ENCODE peak calls at places on chromosomes 6 and 20, in five cellular contexts. One of them, this sample, is unnamed.

GRCh38 chr6:127518212-127518709 is 874 bp downstream of the MTCL3 start:
- DNase-seq in BE2C: peak
- DNase-seq in mucosa of gallbladder: no peak
- DNase-seq in NCI-H1930: no peak
- DNase-seq in effector memory CD8-positive, alpha-beta T cell: no peak
- DNase-seq in this sample: no peak

GRCh38 chr6:44667668-44668390 is 280.3 kb downstream of the CDC5L start:
- DNase-seq in mucosa of gallbladder: no peak
- DNase-seq in BE2C: peak
- DNase-seq in NCI-H1930: no peak
- DNase-seq in effector memory CD8-positive, alpha-beta T cell: no peak
- DNase-seq in this sample: no peak

GRCh38 chr6:169372616-169373015 is 119.0 kb upstream of the THBS2 start:
- DNase-seq in effector memory CD8-positive, alpha-beta T cell: no peak
- DNase-seq in NCI-H1930: no peak
- DNase-seq in mucosa of gallbladder: no peak
- DNase-seq in BE2C: no peak
- DNase-seq in this sample: no peak

GRCh38 chr6:167396659-167397490 is 72.0 kb downstream of the TTLL2 start:
- DNase-seq in mucosa of gallbladder: no peak
- DNase-seq in effector memory CD8-positive, alpha-beta T cell: no peak
- DNase-seq in BE2C: no peak
- DNase-seq in NCI-H1930: no peak
- DNase-seq in this sample: no peak

GRCh38 chr20:61832181-61832580 is 233.5 kb downstream of the TAF4 start:
- DNase-seq in effector memory CD8-positive, alpha-beta T cell: no peak
- DNase-seq in NCI-H1930: no peak
- DNase-seq in mucosa of gallbladder: no peak
- DNase-seq in BE2C: no peak
- DNase-seq in this sample: no peak

GRCh38 chr6:125341460-125341859 is 39.7 kb upstream of the HDDC2 start:
- DNase-seq in BE2C: no peak
- DNase-seq in NCI-H1930: no peak
- DNase-seq in mucosa of gallbladder: no peak
- DNase-seq in effector memory CD8-positive, alpha-beta T cell: no peak
- DNase-seq in this sample: no peak

GRCh38 chr6:16413399-16413798 is 175.0 kb downstream of the GMPR start:
- DNase-seq in NCI-H1930: no peak
- DNase-seq in BE2C: no peak
- DNase-seq in effector memory CD8-positive, alpha-beta T cell: no peak
- DNase-seq in mucosa of gallbladder: no peak
- DNase-seq in this sample: no peak

GRCh38 chr20:35135867-35136586 is 11.1 kb downstream of the EDEM2 start:
- DNase-seq in mucosa of gallbladder: no peak
- DNase-seq in effector memory CD8-positive, alpha-beta T cell: no peak
- DNase-seq in BE2C: no peak
- DNase-seq in NCI-H1930: no peak
- DNase-seq in this sample: no peak

GRCh38 chr20:31633339-31633914 is 4.3 kb upstream of the COX4I2 start:
- DNase-seq in mucosa of gallbladder: no peak
- DNase-seq in effector memory CD8-positive, alpha-beta T cell: no peak
- DNase-seq in BE2C: no peak
- DNase-seq in NCI-H1930: no peak
- DNase-seq in this sample: no peak

GRCh38 chr20:55567826-55568225 is 437.5 kb downstream of the CBLN4 start:
- DNase-seq in BE2C: no peak
- DNase-seq in NCI-H1930: no peak
- DNase-seq in mucosa of gallbladder: no peak
- DNase-seq in effector memory CD8-positive, alpha-beta T cell: no peak
- DNase-seq in this sample: no peak

GRCh38 chr6:23587582-23587981 is 538.4 kb upstream of the NRSN1 start:
- DNase-seq in NCI-H1930: no peak
- DNase-seq in mucosa of gallbladder: no peak
- DNase-seq in BE2C: no peak
- DNase-seq in effector memory CD8-positive, alpha-beta T cell: no peak
- DNase-seq in this sample: no peak

GRCh38 chr20:51490635-51491034 is 51.9 kb downstream of the NFATC2 start:
- DNase-seq in BE2C: no peak
- DNase-seq in effector memory CD8-positive, alpha-beta T cell: no peak
- DNase-seq in mucosa of gallbladder: no peak
- DNase-seq in NCI-H1930: no peak
- DNase-seq in this sample: no peak

GRCh38 chr20:3311623-3312022 is 72.6 kb upstream of the SLC4A11 start:
- DNase-seq in effector memory CD8-positive, alpha-beta T cell: no peak
- DNase-seq in BE2C: no peak
- DNase-seq in NCI-H1930: no peak
- DNase-seq in mucosa of gallbladder: no peak
- DNase-seq in this sample: no peak

GRCh38 chr6:143232849-143233248 is 172.2 kb downstream of the AIG1 start:
- DNase-seq in BE2C: peak
- DNase-seq in mucosa of gallbladder: no peak
- DNase-seq in NCI-H1930: peak
- DNase-seq in effector memory CD8-positive, alpha-beta T cell: peak
- DNase-seq in this sample: no peak

GRCh38 chr6:99588618-99589289 is 17.9 kb upstream of the PRDM13 start:
- DNase-seq in NCI-H1930: peak
- DNase-seq in effector memory CD8-positive, alpha-beta T cell: peak
- DNase-seq in BE2C: peak
- DNase-seq in mucosa of gallbladder: peak
- DNase-seq in this sample: peak

GRCh38 chr6:13814938-13815575 is 700 bp upstream of the MCUR1 start:
- DNase-seq in effector memory CD8-positive, alpha-beta T cell: no peak
- DNase-seq in BE2C: no peak
- DNase-seq in mucosa of gallbladder: no peak
- DNase-seq in NCI-H1930: peak
- DNase-seq in this sample: no peak

GRCh38 chr6:41693281-41693838 is 42.0 kb downstream of the TFEB start:
- DNase-seq in BE2C: no peak
- DNase-seq in mucosa of gallbladder: no peak
- DNase-seq in NCI-H1930: no peak
- DNase-seq in effector memory CD8-positive, alpha-beta T cell: no peak
- DNase-seq in this sample: no peak

GRCh38 chr6:52876056-52876787 is 33.3 kb downstream of the GSTA3 start:
- DNase-seq in NCI-H1930: no peak
- DNase-seq in effector memory CD8-positive, alpha-beta T cell: no peak
- DNase-seq in BE2C: no peak
- DNase-seq in mucosa of gallbladder: no peak
- DNase-seq in this sample: no peak

GRCh38 chr6:18034798-18035202 is 47.4 kb upstream of the KIF13A start:
- DNase-seq in NCI-H1930: no peak
- DNase-seq in effector memory CD8-positive, alpha-beta T cell: no peak
- DNase-seq in BE2C: no peak
- DNase-seq in mucosa of gallbladder: no peak
- DNase-seq in this sample: no peak

GRCh38 chr20:14712302-14712739 is 374.9 kb upstream of the FLRT3 start:
- DNase-seq in BE2C: no peak
- DNase-seq in NCI-H1930: no peak
- DNase-seq in mucosa of gallbladder: peak
- DNase-seq in effector memory CD8-positive, alpha-beta T cell: no peak
- DNase-seq in this sample: no peak

GRCh38 chr20:19735446-19735845 is 22.6 kb upstream of the RIN2 start:
- DNase-seq in effector memory CD8-positive, alpha-beta T cell: no peak
- DNase-seq in mucosa of gallbladder: peak
- DNase-seq in NCI-H1930: no peak
- DNase-seq in BE2C: peak
- DNase-seq in this sample: peak

GRCh38 chr6:169960891-169961611 is 209.6 kb downstream of the ERMARD start:
- DNase-seq in NCI-H1930: no peak
- DNase-seq in BE2C: no peak
- DNase-seq in effector memory CD8-positive, alpha-beta T cell: no peak
- DNase-seq in mucosa of gallbladder: no peak
- DNase-seq in this sample: no peak

GRCh38 chr6:54846243-54846856 is at the start of gene FAM83B:
- DNase-seq in effector memory CD8-positive, alpha-beta T cell: no peak
- DNase-seq in NCI-H1930: no peak
- DNase-seq in mucosa of gallbladder: peak
- DNase-seq in BE2C: peak
- DNase-seq in this sample: no peak

GRCh38 chr20:40607927-40608326 is 81.1 kb downstream of the MAFB start:
- DNase-seq in mucosa of gallbladder: no peak
- DNase-seq in NCI-H1930: no peak
- DNase-seq in BE2C: no peak
- DNase-seq in effector memory CD8-positive, alpha-beta T cell: no peak
- DNase-seq in this sample: no peak

GRCh38 chr6:143964667-143965066 is 43.4 kb downstream of the PLAGL1 start:
- DNase-seq in BE2C: no peak
- DNase-seq in effector memory CD8-positive, alpha-beta T cell: no peak
- DNase-seq in mucosa of gallbladder: no peak
- DNase-seq in NCI-H1930: no peak
- DNase-seq in this sample: no peak

GRCh38 chr6:101000334-101000733 is 119.2 kb upstream of the ASCC3 start:
- DNase-seq in NCI-H1930: no peak
- DNase-seq in BE2C: no peak
- DNase-seq in mucosa of gallbladder: no peak
- DNase-seq in effector memory CD8-positive, alpha-beta T cell: no peak
- DNase-seq in this sample: peak

GRCh38 chr6:88616380-88616779 is 347.0 kb downstream of the RNGTT start:
- DNase-seq in effector memory CD8-positive, alpha-beta T cell: no peak
- DNase-seq in NCI-H1930: no peak
- DNase-seq in mucosa of gallbladder: no peak
- DNase-seq in BE2C: no peak
- DNase-seq in this sample: no peak

GRCh38 chr6:84877515-84878210 is 113.3 kb upstream of the TBX18 start:
- DNase-seq in NCI-H1930: no peak
- DNase-seq in mucosa of gallbladder: no peak
- DNase-seq in BE2C: no peak
- DNase-seq in effector memory CD8-positive, alpha-beta T cell: no peak
- DNase-seq in this sample: no peak

GRCh38 chr6:128368213-128369000 is 152.0 kb downstream of the PTPRK start:
- DNase-seq in NCI-H1930: no peak
- DNase-seq in BE2C: no peak
- DNase-seq in mucosa of gallbladder: no peak
- DNase-seq in effector memory CD8-positive, alpha-beta T cell: no peak
- DNase-seq in this sample: no peak

This sample was measured in NCI-H1436 treated with DMSO at 0.1 percent for 48 hours.